ENCODE peak calls at places on chromosomes 4 and X, in four cellular contexts. One of them, this sample, is unnamed.

GRCh38 chr4:158170691-158171455 is 2.0 kb downstream of the GASK1B start:
- DNase-seq in heart left ventricle: peak
- DNase-seq in GM03348: peak
- DNase-seq in endothelial cell of umbilical vein: peak
- DNase-seq in this sample: peak

GRCh38 chr4:2257361-2258001 is 4.4 kb downstream of the MXD4 start:
- DNase-seq in heart left ventricle: peak
- DNase-seq in GM03348: no peak
- DNase-seq in endothelial cell of umbilical vein: no peak
- DNase-seq in this sample: no peak

GRCh38 chr4:114281561-114281960 is 302.1 kb upstream of the ARSJ start:
- DNase-seq in heart left ventricle: no peak
- DNase-seq in GM03348: peak
- DNase-seq in endothelial cell of umbilical vein: no peak
- DNase-seq in this sample: peak

GRCh38 chrX:7146703-7147430 is 645 bp upstream of the STS start:
- DNase-seq in heart left ventricle: no peak
- DNase-seq in GM03348: no peak
- DNase-seq in endothelial cell of umbilical vein: no peak
- DNase-seq in this sample: peak

GRCh38 chr4:67712000-67712625 is 11.2 kb upstream of the UBA6 start:
- DNase-seq in heart left ventricle: no peak
- DNase-seq in GM03348: no peak
- DNase-seq in endothelial cell of umbilical vein: no peak
- DNase-seq in this sample: no peak

GRCh38 chr4:76772498-76773106 is 125.3 kb downstream of the SOWAHB start:
- DNase-seq in heart left ventricle: no peak
- DNase-seq in GM03348: peak
- DNase-seq in endothelial cell of umbilical vein: peak
- DNase-seq in this sample: peak

GRCh38 chrX:43860646-43861370 is 21.4 kb downstream of the MAOB start:
- DNase-seq in heart left ventricle: no peak
- DNase-seq in GM03348: no peak
- DNase-seq in endothelial cell of umbilical vein: peak
- DNase-seq in this sample: peak

GRCh38 chrX:140712413-140713173 is 3.0 kb downstream of the LINC00632 start:
- DNase-seq in heart left ventricle: peak
- DNase-seq in GM03348: peak
- DNase-seq in endothelial cell of umbilical vein: no peak
- DNase-seq in this sample: peak

GRCh38 chrX:22220941-22221340 is 51.8 kb upstream of the CBLL2 start:
- DNase-seq in heart left ventricle: no peak
- DNase-seq in GM03348: peak
- DNase-seq in endothelial cell of umbilical vein: peak
- DNase-seq in this sample: peak

GRCh38 chrX:75746891-75747639 is 38.0 kb downstream of the MAGEE2 start:
- DNase-seq in heart left ventricle: peak
- DNase-seq in GM03348: peak
- DNase-seq in endothelial cell of umbilical vein: no peak
- DNase-seq in this sample: peak

GRCh38 chrX:126170715-126171114 is 4.6 kb upstream of the DCAF12L2 start:
- DNase-seq in heart left ventricle: no peak
- DNase-seq in GM03348: no peak
- DNase-seq in endothelial cell of umbilical vein: no peak
- DNase-seq in this sample: no peak

GRCh38 chrX:110032534-110033161 is 29.7 kb downstream of the TMEM164 start:
- DNase-seq in heart left ventricle: no peak
- DNase-seq in GM03348: no peak
- DNase-seq in endothelial cell of umbilical vein: no peak
- DNase-seq in this sample: peak

GRCh38 chr4:77358315-77358928 is 201.4 kb downstream of the CCNG2 start:
- DNase-seq in heart left ventricle: no peak
- DNase-seq in GM03348: peak
- DNase-seq in endothelial cell of umbilical vein: peak
- DNase-seq in this sample: peak

GRCh38 chr4:85963231-85963630 is 396.6 kb downstream of the MAPK10 start:
- DNase-seq in heart left ventricle: no peak
- DNase-seq in GM03348: no peak
- DNase-seq in endothelial cell of umbilical vein: no peak
- DNase-seq in this sample: no peak

GRCh38 chr4:148004228-148004813 is 272.4 kb downstream of the ARHGAP10 start:
- DNase-seq in heart left ventricle: peak
- DNase-seq in GM03348: no peak
- DNase-seq in endothelial cell of umbilical vein: no peak
- DNase-seq in this sample: no peak

GRCh38 chr4:5052726-5053425 is 1.6 kb downstream of the STK32B start:
- DNase-seq in heart left ventricle: no peak
- DNase-seq in GM03348: no peak
- DNase-seq in endothelial cell of umbilical vein: no peak
- DNase-seq in this sample: peak

GRCh38 chr4:156971168-156971601 is 414 bp downstream of the PDGFC start:
- DNase-seq in heart left ventricle: peak
- DNase-seq in GM03348: peak
- DNase-seq in endothelial cell of umbilical vein: no peak
- DNase-seq in this sample: no peak

GRCh38 chrX:113275769-113276168 is 435.1 kb upstream of the AMOT start:
- DNase-seq in heart left ventricle: no peak
- DNase-seq in GM03348: no peak
- DNase-seq in endothelial cell of umbilical vein: no peak
- DNase-seq in this sample: peak

GRCh38 chrX:7083468-7084396 is 63.8 kb upstream of the STS start:
- DNase-seq in heart left ventricle: no peak
- DNase-seq in GM03348: peak
- DNase-seq in endothelial cell of umbilical vein: peak
- DNase-seq in this sample: peak

GRCh38 chr4:163467371-163467770 is 6.2 kb downstream of the TKTL2 start:
- DNase-seq in heart left ventricle: no peak
- DNase-seq in GM03348: no peak
- DNase-seq in endothelial cell of umbilical vein: no peak
- DNase-seq in this sample: peak

GRCh38 chr4:148089624-148090023 is 352.6 kb downstream of the NR3C2 start:
- DNase-seq in heart left ventricle: no peak
- DNase-seq in GM03348: no peak
- DNase-seq in endothelial cell of umbilical vein: no peak
- DNase-seq in this sample: no peak

GRCh38 chrX:56385960-56386359 is 153.8 kb downstream of the KLF8 start:
- DNase-seq in heart left ventricle: no peak
- DNase-seq in GM03348: no peak
- DNase-seq in endothelial cell of umbilical vein: no peak
- DNase-seq in this sample: no peak

GRCh38 chr4:35250771-35251170 is 993.5 kb downstream of the ARAP2 start:
- DNase-seq in heart left ventricle: no peak
- DNase-seq in GM03348: no peak
- DNase-seq in endothelial cell of umbilical vein: no peak
- DNase-seq in this sample: peak

GRCh38 chr4:113840850-113841249 is 79.3 kb upstream of the CAMK2D start:
- DNase-seq in heart left ventricle: no peak
- DNase-seq in GM03348: no peak
- DNase-seq in endothelial cell of umbilical vein: no peak
- DNase-seq in this sample: no peak

GRCh38 chrX:19672211-19672814 is 157.0 kb upstream of the MAP3K15 start:
- DNase-seq in heart left ventricle: no peak
- DNase-seq in GM03348: no peak
- DNase-seq in endothelial cell of umbilical vein: no peak
- DNase-seq in this sample: no peak

GRCh38 chr4:177235026-177235425 is 74.6 kb upstream of the NEIL3 start:
- DNase-seq in heart left ventricle: no peak
- DNase-seq in GM03348: peak
- DNase-seq in endothelial cell of umbilical vein: no peak
- DNase-seq in this sample: peak

GRCh38 chr4:90002406-90003040 is 107.9 kb downstream of the MMRN1 start:
- DNase-seq in heart left ventricle: no peak
- DNase-seq in GM03348: no peak
- DNase-seq in endothelial cell of umbilical vein: peak
- DNase-seq in this sample: no peak

GRCh38 chrX:74613350-74614192 is 853 bp downstream of the RLIM start:
- DNase-seq in heart left ventricle: no peak
- DNase-seq in GM03348: peak
- DNase-seq in endothelial cell of umbilical vein: peak
- DNase-seq in this sample: peak